ENCODE peak calls at places on chromosome 4, in nine cellular contexts. L, G, P, J, O, D, A, H and Y are unnamed samples.

GRCh38 chr4:97892596-97893266 is 250.5 kb downstream of the STPG2 start:
- DNase-seq in L (no peak), G (no peak), P (no peak), J (no peak), O (no peak), D (no peak), A (no peak), H (no peak), Y (no peak)

GRCh38 chr4:73341454-73341853 is 62.6 kb upstream of the ALB start:
- DNase-seq in L (peak), G (no peak), P (peak), J (no peak), O (no peak), D (peak), A (no peak), H (peak), Y (peak)

GRCh38 chr4:165331316-165331715 is 3.8 kb downstream of the MSMO1 start:
- DNase-seq in L (no peak), G (no peak), P (no peak), J (no peak), O (no peak), D (no peak), A (no peak), H (no peak), Y (no peak)

GRCh38 chr4:77185681-77186080 is 28.7 kb downstream of the CCNG2 start:
- DNase-seq in L (no peak), G (no peak), P (no peak), J (no peak), O (no peak), D (no peak), A (no peak), H (no peak), Y (no peak)

GRCh38 chr4:124640037-124640730 is 72.3 kb downstream of the ANKRD50 start:
- DNase-seq in L (no peak), G (no peak), P (no peak), J (no peak), O (no peak), D (peak), A (no peak), H (peak), Y (no peak)

GRCh38 chr4:158162637-158163036 is 10.2 kb downstream of the GASK1B start:
- DNase-seq in L (no peak), G (no peak), P (no peak), J (no peak), O (no peak), D (no peak), A (no peak), H (no peak), Y (no peak)

GRCh38 chr4:185238261-185238681 is 28.9 kb downstream of the SNX25 start:
- DNase-seq in L (no peak), G (no peak), P (no peak), J (peak), O (no peak), D (no peak), A (no peak), H (peak), Y (peak)

GRCh38 chr4:185573651-185574199 is 38.4 kb upstream of the PDLIM3 start:
- DNase-seq in L (no peak), G (no peak), P (no peak), J (no peak), O (no peak), D (no peak), A (no peak), H (no peak), Y (peak)

GRCh38 chr4:151484396-151485102 is 75.6 kb downstream of the FHIP1A start:
- DNase-seq in L (no peak), G (no peak), P (no peak), J (no peak), O (no peak), D (no peak), A (no peak), H (peak), Y (peak)

GRCh38 chr4:54967289-54967688 is 158.1 kb downstream of the KDR start:
- DNase-seq in L (no peak), G (no peak), P (no peak), J (no peak), O (no peak), D (no peak), A (no peak), H (no peak), Y (no peak)

GRCh38 chr4:158949094-158949493 is 153.8 kb upstream of the RAPGEF2 start:
- DNase-seq in L (no peak), G (no peak), P (no peak), J (no peak), O (no peak), D (no peak), A (no peak), H (no peak), Y (peak)

GRCh38 chr4:2390780-2391490 is 27.5 kb downstream of the ZFYVE28 start:
- DNase-seq in L (no peak), G (no peak), P (no peak), J (no peak), O (no peak), D (no peak), A (no peak), H (no peak), Y (no peak)

GRCh38 chr4:187118731-187119130 is 395.1 kb upstream of the FAT1 start:
- DNase-seq in L (no peak), G (no peak), P (no peak), J (no peak), O (no peak), D (no peak), A (no peak), H (peak), Y (no peak)

GRCh38 chr4:304987-305680 is at the start of gene ZNF732:
- DNase-seq in L (peak), G (no peak), P (no peak), J (no peak), O (peak), D (peak), A (no peak), H (no peak), Y (peak)

GRCh38 chr4:2280531-2281300 is 18.8 kb upstream of the MXD4 start:
- DNase-seq in L (peak), G (no peak), P (no peak), J (no peak), O (no peak), D (no peak), A (no peak), H (no peak), Y (no peak)

GRCh38 chr4:100938698-100939097 is 408.6 kb downstream of the PPP3CA start:
- DNase-seq in L (no peak), G (no peak), P (no peak), J (no peak), O (no peak), D (no peak), A (no peak), H (no peak), Y (no peak)

GRCh38 chr4:140721088-140721421 is 35.1 kb downstream of the TBC1D9 start:
- DNase-seq in L (no peak), G (no peak), P (no peak), J (no peak), O (no peak), D (no peak), A (no peak), H (no peak), Y (no peak)

GRCh38 chr4:142818476-142818875 is 27.6 kb downstream of the INPP4B start:
- DNase-seq in L (no peak), G (no peak), P (no peak), J (no peak), O (no peak), D (no peak), A (no peak), H (no peak), Y (no peak)

GRCh38 chr4:83149885-83150562 is 35.5 kb upstream of the PLAC8 start:
- DNase-seq in L (no peak), G (no peak), P (no peak), J (no peak), O (no peak), D (no peak), A (no peak), H (no peak), Y (no peak)

GRCh38 chr4:94519925-94520789 is 68.4 kb downstream of the PDLIM5 start:
- DNase-seq in L (no peak), G (peak), P (no peak), J (no peak), O (no peak), D (no peak), A (no peak), H (no peak), Y (no peak)

GRCh38 chr4:76546282-76547166 is 111.5 kb downstream of the SHROOM3 start:
- DNase-seq in L (no peak), G (no peak), P (no peak), J (no peak), O (no peak), D (peak), A (no peak), H (peak), Y (peak)

GRCh38 chr4:150769235-150769634 is 187.3 kb downstream of the MAB21L2 start:
- DNase-seq in L (no peak), G (no peak), P (no peak), J (no peak), O (no peak), D (no peak), A (no peak), H (peak), Y (peak)